ENCODE peak calls at places on chromosomes 16 and 17, in seven cellular contexts. One of them, this sample, is unnamed. For H3K4me1, the result is how much of the 10 kb centered on the place peaks cover.

GRCh38 chr17:46121841-46122485 is 71.3 kb downstream of the KANSL1 start:
- DNase-seq in Peyer's patch: no peak
- DNase-seq in PC-9: no peak
- DNase-seq in HCT116: no peak
- DNase-seq in OCI-LY7: no peak
- DNase-seq in neuronal stem cell: no peak
- DNase-seq in adrenal gland: no peak
- DNase-seq in this sample: no peak

GRCh38 chr17:69485901-69486643 is 71.6 kb downstream of the MAP2K6 start:
- DNase-seq in HCT116: no peak
- DNase-seq in OCI-LY7: no peak
- DNase-seq in Peyer's patch: no peak
- DNase-seq in PC-9: no peak
- DNase-seq in adrenal gland: no peak
- DNase-seq in neuronal stem cell: no peak
- DNase-seq in this sample: no peak

GRCh38 chr16:85075236-85075924 is 36.9 kb downstream of the CIBAR2 start:
- DNase-seq in adrenal gland: peak
- DNase-seq in HCT116: no peak
- DNase-seq in neuronal stem cell: no peak
- DNase-seq in Peyer's patch: no peak
- DNase-seq in OCI-LY7: no peak
- DNase-seq in PC-9: no peak
- DNase-seq in this sample: peak

GRCh38 chr17:59762022-59762825 is 54.8 kb downstream of the VMP1 start:
- DNase-seq in Peyer's patch: no peak
- DNase-seq in HCT116: peak
- DNase-seq in neuronal stem cell: no peak
- DNase-seq in PC-9: no peak
- DNase-seq in adrenal gland: no peak
- DNase-seq in OCI-LY7: no peak
- DNase-seq in this sample: no peak

GRCh38 chr17:17398188-17398927 is 78.4 kb upstream of the MED9 start:
- DNase-seq in neuronal stem cell: no peak
- DNase-seq in Peyer's patch: no peak
- DNase-seq in PC-9: no peak
- DNase-seq in adrenal gland: no peak
- DNase-seq in HCT116: no peak
- DNase-seq in OCI-LY7: no peak
- DNase-seq in this sample: peak

GRCh38 chr17:15513058-15513858 is 45.8 kb upstream of the CDRT4 start:
- DNase-seq in Peyer's patch: no peak
- DNase-seq in HCT116: no peak
- DNase-seq in OCI-LY7: no peak
- DNase-seq in PC-9: no peak
- DNase-seq in neuronal stem cell: no peak
- DNase-seq in adrenal gland: no peak
- DNase-seq in this sample: no peak

GRCh38 chr16:57563761-57564160 is 21.3 kb downstream of the ADGRG5 start:
- DNase-seq in Peyer's patch: no peak
- DNase-seq in OCI-LY7: no peak
- DNase-seq in adrenal gland: no peak
- DNase-seq in PC-9: no peak
- DNase-seq in HCT116: no peak
- DNase-seq in neuronal stem cell: no peak
- DNase-seq in this sample: no peak

GRCh38 chr17:876272-876671 is 94.1 kb downstream of the MRM3 start:
- DNase-seq in OCI-LY7: no peak
- DNase-seq in adrenal gland: no peak
- DNase-seq in HCT116: no peak
- DNase-seq in neuronal stem cell: no peak
- DNase-seq in Peyer's patch: no peak
- DNase-seq in PC-9: no peak
- DNase-seq in this sample: no peak

GRCh38 chr17:77834170-77835115 is 124.1 kb upstream of the TNRC6C start:
- DNase-seq in Peyer's patch: peak
- DNase-seq in neuronal stem cell: no peak
- DNase-seq in OCI-LY7: no peak
- DNase-seq in PC-9: peak
- DNase-seq in HCT116: peak
- DNase-seq in adrenal gland: peak
- DNase-seq in this sample: peak

GRCh38 chr17:8029121-8029520 is 9.7 kb upstream of the ALOX15B start:
- DNase-seq in adrenal gland: no peak
- DNase-seq in neuronal stem cell: no peak
- DNase-seq in Peyer's patch: no peak
- DNase-seq in PC-9: peak
- DNase-seq in OCI-LY7: no peak
- DNase-seq in HCT116: no peak
- DNase-seq in this sample: no peak

GRCh38 chr17:6101706-6102105 is 31.5 kb downstream of the WSCD1 start:
- DNase-seq in adrenal gland: no peak
- DNase-seq in Peyer's patch: no peak
- DNase-seq in PC-9: no peak
- DNase-seq in OCI-LY7: no peak
- DNase-seq in neuronal stem cell: no peak
- DNase-seq in HCT116: no peak
- DNase-seq in this sample: no peak

GRCh38 chr16:990516-991291 is 9.1 kb downstream of the SOX8 start:
- DNase-seq in PC-9: no peak
- DNase-seq in adrenal gland: no peak
- DNase-seq in neuronal stem cell: no peak
- DNase-seq in HCT116: no peak
- DNase-seq in OCI-LY7: no peak
- DNase-seq in Peyer's patch: no peak
- DNase-seq in this sample: no peak

GRCh38 chr16:81442220-81442908 is 2.2 kb upstream of the CMIP start:
- DNase-seq in neuronal stem cell: no peak
- DNase-seq in PC-9: no peak
- DNase-seq in OCI-LY7: no peak
- DNase-seq in HCT116: no peak
- DNase-seq in adrenal gland: no peak
- DNase-seq in Peyer's patch: no peak
- DNase-seq in this sample: no peak

GRCh38 chr17:68248886-68249872 is 1.3 kb downstream of the AMZ2 start:
- DNase-seq in PC-9: no peak
- DNase-seq in neuronal stem cell: no peak
- DNase-seq in HCT116: no peak
- DNase-seq in Peyer's patch: no peak
- DNase-seq in OCI-LY7: peak
- DNase-seq in adrenal gland: no peak
- DNase-seq in this sample: no peak

GRCh38 chr17:69869667-69870066 is 205.4 kb upstream of the KCNJ16 start:
- DNase-seq in adrenal gland: no peak
- DNase-seq in Peyer's patch: no peak
- DNase-seq in HCT116: no peak
- DNase-seq in PC-9: no peak
- DNase-seq in OCI-LY7: no peak
- DNase-seq in neuronal stem cell: no peak
- DNase-seq in this sample: no peak

GRCh38 chr16:88743693-88744519 is 37.6 kb downstream of the CTU2 start:
- DNase-seq in Peyer's patch: peak
- DNase-seq in HCT116: peak
- DNase-seq in adrenal gland: peak
- DNase-seq in OCI-LY7: peak
- DNase-seq in neuronal stem cell: peak
- DNase-seq in PC-9: no peak
- DNase-seq in this sample: peak

GRCh38 chr17:36464765-36465088 is 21.8 kb upstream of the ZNHIT3 start:
- DNase-seq in neuronal stem cell: no peak
- DNase-seq in Peyer's patch: no peak
- DNase-seq in HCT116: no peak
- DNase-seq in adrenal gland: no peak
- DNase-seq in OCI-LY7: no peak
- DNase-seq in PC-9: no peak
- DNase-seq in this sample: no peak

GRCh38 chr17:30819941-30820705 is 4.4 kb downstream of the CRLF3 start:
- DNase-seq in adrenal gland: no peak
- DNase-seq in PC-9: no peak
- DNase-seq in OCI-LY7: no peak
- DNase-seq in Peyer's patch: peak
- DNase-seq in neuronal stem cell: no peak
- DNase-seq in HCT116: no peak
- DNase-seq in this sample: no peak

GRCh38 chr16:24452724-24453123 is 86.6 kb upstream of the RBBP6 start:
- DNase-seq in neuronal stem cell: no peak
- DNase-seq in adrenal gland: no peak
- DNase-seq in OCI-LY7: no peak
- DNase-seq in Peyer's patch: no peak
- DNase-seq in HCT116: no peak
- DNase-seq in PC-9: no peak
- DNase-seq in this sample: no peak

GRCh38 chr17:4939554-4939803 is 367 bp downstream of the SLC25A11 start:
- DNase-seq in neuronal stem cell: no peak
- DNase-seq in OCI-LY7: no peak
- DNase-seq in HCT116: no peak
- DNase-seq in PC-9: no peak
- DNase-seq in adrenal gland: no peak
- DNase-seq in Peyer's patch: no peak
- DNase-seq in this sample: no peak

GRCh38 chr17:4939804-4940624 is at the start of the genes RNF167 and SLC25A11:
- DNase-seq in neuronal stem cell: peak
- DNase-seq in HCT116: peak
- DNase-seq in Peyer's patch: peak
- DNase-seq in OCI-LY7: peak
- DNase-seq in adrenal gland: peak
- DNase-seq in PC-9: peak
- DNase-seq in this sample: peak

GRCh38 chr17:4941027-4941610 is 1.1 kb downstream of the RNF167 start:
- DNase-seq in Peyer's patch: no peak
- DNase-seq in adrenal gland: no peak
- DNase-seq in HCT116: no peak
- DNase-seq in OCI-LY7: no peak
- DNase-seq in PC-9: no peak
- DNase-seq in neuronal stem cell: no peak
- DNase-seq in this sample: no peak

GRCh38 chr17:4938670-4939553 is 934 bp downstream of the SLC25A11 start:
- DNase-seq in adrenal gland: no peak
- DNase-seq in HCT116: no peak
- DNase-seq in Peyer's patch: no peak
- DNase-seq in PC-9: no peak
- DNase-seq in neuronal stem cell: no peak
- DNase-seq in OCI-LY7: peak
- DNase-seq in this sample: peak

GRCh38 chr17:4940625-4941021 is 555 bp downstream of the RNF167 start:
- DNase-seq in neuronal stem cell: no peak
- DNase-seq in OCI-LY7: peak
- DNase-seq in adrenal gland: no peak
- DNase-seq in HCT116: no peak
- DNase-seq in PC-9: no peak
- DNase-seq in Peyer's patch: no peak
- DNase-seq in this sample: peak
- H3K4me1 ChIP-seq in neuronal stem cell: under half
- H3K4me1 ChIP-seq in OCI-LY7: half or more
- H3K4me1 ChIP-seq in adrenal gland: under half
- H3K4me1 ChIP-seq in HCT116: under half
- H3K4me1 ChIP-seq in PC-9: under half
- H3K4me1 ChIP-seq in Peyer's patch: under half
- H3K4me1 ChIP-seq in this sample: under half

DNA sequence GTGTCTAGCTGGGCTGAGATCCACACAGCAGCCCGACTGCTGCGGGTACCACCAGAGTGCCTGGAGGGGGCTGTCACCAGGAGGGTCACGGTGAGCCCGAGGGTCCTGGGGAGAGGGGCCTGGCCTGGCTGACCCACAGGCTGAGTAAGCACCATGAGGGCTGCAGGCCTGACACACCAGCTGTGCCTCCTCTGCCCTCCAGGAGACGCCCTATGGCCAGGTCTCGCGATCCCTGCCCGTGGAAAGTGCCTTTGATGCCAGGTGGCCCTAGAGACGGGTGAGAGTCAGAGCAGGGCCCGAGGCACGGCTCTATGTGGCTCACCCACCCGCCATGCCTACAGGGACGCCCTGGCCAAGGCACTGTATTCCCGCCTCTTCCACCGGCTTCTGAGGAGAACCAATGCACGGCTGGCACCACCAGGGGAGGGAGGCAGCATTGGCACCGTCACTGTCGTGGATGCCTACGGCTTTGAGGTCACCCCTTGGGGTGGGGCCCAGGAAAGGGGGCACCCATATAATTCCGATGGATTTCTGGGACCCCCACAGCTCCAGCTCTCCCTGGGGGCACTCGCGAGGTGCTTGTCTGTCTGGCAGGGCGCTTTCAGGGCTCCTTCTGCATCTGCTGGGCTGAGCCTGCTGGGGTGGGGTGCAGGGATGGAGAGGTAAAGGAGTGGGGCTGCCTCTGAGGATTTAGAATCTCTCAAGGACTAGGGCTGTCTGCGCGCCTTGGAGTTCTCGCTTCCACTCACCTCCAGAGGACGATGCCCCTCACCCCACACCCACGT is 7.1 kb downstream of the MYO15B start:
- DNase-seq in OCI-LY7: peak
- DNase-seq in PC-9: no peak
- DNase-seq in adrenal gland: no peak
- DNase-seq in Peyer's patch: no peak
- DNase-seq in HCT116: no peak
- DNase-seq in neuronal stem cell: no peak
- DNase-seq in this sample: no peak
- H3K27ac ChIP-seq in OCI-LY7: no peak
- H3K27ac ChIP-seq in PC-9: no peak
- H3K27ac ChIP-seq in adrenal gland: no peak
- H3K27ac ChIP-seq in Peyer's patch: no peak
- H3K27ac ChIP-seq in HCT116: no peak
- H3K27ac ChIP-seq in neuronal stem cell: no peak
- H3K27ac ChIP-seq in this sample: no peak

GRCh38 chr16:68085259-68086071 is at the start of gene NFATC3:
- DNase-seq in PC-9: peak
- DNase-seq in Peyer's patch: peak
- DNase-seq in HCT116: peak
- DNase-seq in neuronal stem cell: no peak
- DNase-seq in OCI-LY7: peak
- DNase-seq in adrenal gland: peak
- DNase-seq in this sample: peak
- H3K4me3 ChIP-seq in PC-9: peak
- H3K4me3 ChIP-seq in Peyer's patch: peak
- H3K4me3 ChIP-seq in HCT116: peak
- H3K4me3 ChIP-seq in neuronal stem cell: peak
- H3K4me3 ChIP-seq in OCI-LY7: peak
- H3K4me3 ChIP-seq in adrenal gland: peak
- H3K4me3 ChIP-seq in this sample: peak

GRCh38 chr17:27541326-27542023 is 85.2 kb downstream of the KSR1 start:
- DNase-seq in HCT116: no peak
- DNase-seq in neuronal stem cell: no peak
- DNase-seq in OCI-LY7: no peak
- DNase-seq in PC-9: no peak
- DNase-seq in Peyer's patch: no peak
- DNase-seq in adrenal gland: no peak
- DNase-seq in this sample: peak

GRCh38 chr17:27540300-27541105 is 84.3 kb downstream of the KSR1 start:
- DNase-seq in OCI-LY7: no peak
- DNase-seq in Peyer's patch: peak
- DNase-seq in HCT116: no peak
- DNase-seq in neuronal stem cell: no peak
- DNase-seq in adrenal gland: peak
- DNase-seq in PC-9: no peak
- DNase-seq in this sample: peak

GRCh38 chr17:27539152-27539551 is 82.9 kb downstream of the KSR1 start:
- DNase-seq in PC-9: no peak
- DNase-seq in HCT116: no peak
- DNase-seq in neuronal stem cell: no peak
- DNase-seq in OCI-LY7: no peak
- DNase-seq in adrenal gland: no peak
- DNase-seq in Peyer's patch: no peak
- DNase-seq in this sample: no peak

GRCh38 chr17:27538156-27538955 is 82.1 kb downstream of the KSR1 start:
- DNase-seq in OCI-LY7: no peak
- DNase-seq in Peyer's patch: no peak
- DNase-seq in HCT116: no peak
- DNase-seq in PC-9: no peak
- DNase-seq in neuronal stem cell: no peak
- DNase-seq in adrenal gland: peak
- DNase-seq in this sample: peak

GRCh38 chr17:27539794-27540193 is 83.5 kb downstream of the KSR1 start:
- DNase-seq in PC-9: no peak
- DNase-seq in adrenal gland: no peak
- DNase-seq in Peyer's patch: no peak
- DNase-seq in OCI-LY7: no peak
- DNase-seq in neuronal stem cell: no peak
- DNase-seq in HCT116: no peak
- DNase-seq in this sample: no peak
- H3K4me1 ChIP-seq in PC-9: under half
- H3K4me1 ChIP-seq in adrenal gland: under half
- H3K4me1 ChIP-seq in Peyer's patch: under half
- H3K4me1 ChIP-seq in OCI-LY7: under half
- H3K4me1 ChIP-seq in neuronal stem cell: under half
- H3K4me1 ChIP-seq in HCT116: under half
- H3K4me1 ChIP-seq in this sample: under half